ENCODE peak calls at places on chromosomes 11 and 22, in six cellular contexts. E is heart left ventricle, Z is adrenal gland, U is dorsolateral prefrontal cortex, D is spleen, I is fibroblast of pulmonary artery. N is an unnamed sample.

GRCh38 chr11:30990625-30991348 is 378.8 kb downstream of the DCDC1 start:
- DNase-seq in E (no peak), I (no peak), U (no peak), D (no peak), Z (no peak), N (no peak)

GRCh38 chr11:18540207-18541009 is 13.7 kb upstream of the TSG101 start:
- DNase-seq in Z (no peak), U (no peak), E (no peak), D (no peak), I (peak), N (no peak)

GRCh38 chr11:103537904-103538502 is 428.8 kb downstream of the DYNC2H1 start:
- DNase-seq in D (no peak), I (peak), Z (no peak), E (no peak), U (no peak), N (no peak)

GRCh38 chr22:44892243-44892642 is 117.6 kb downstream of the PHF21B start:
- DNase-seq in D (peak), U (no peak), I (no peak), E (no peak), Z (no peak), N (no peak)

GRCh38 chr22:31488988-31489617 is 539 bp downstream of the EIF4ENIF1 start:
- DNase-seq in I (peak), U (peak), E (peak), Z (no peak), D (peak), N (no peak)

GRCh38 chr11:34999453-34999852 is 83.0 kb downstream of the PDHX start:
- DNase-seq in U (no peak), Z (no peak), D (no peak), E (no peak), I (no peak), N (no peak)

GRCh38 chr11:8597182-8597581 is 3.2 kb upstream of the STK33 start:
- DNase-seq in E (no peak), I (peak), Z (no peak), D (no peak), U (no peak), N (peak)

GRCh38 chr11:38791346-38791961 is 2193.4 kb upstream of the RAG2 start:
- DNase-seq in Z (peak), I (peak), D (no peak), U (peak), E (peak), N (no peak)

GRCh38 chr22:47574551-47574950 is 812.1 kb downstream of the TBC1D22A start:
- DNase-seq in D (no peak), Z (no peak), E (no peak), I (no peak), U (no peak), N (no peak)

GRCh38 chr22:24421428-24421931 is 5.9 kb upstream of the ADORA2A start:
- DNase-seq in E (no peak), D (no peak), U (no peak), Z (no peak), I (no peak), N (no peak)

GRCh38 chr11:128777369-128778011 is 83.6 kb downstream of the FLI1 start:
- DNase-seq in E (no peak), U (no peak), D (no peak), Z (no peak), I (no peak), N (no peak)
- TF ChIP-seq CTCF in E (no peak), U (no peak), D (no peak), Z (no peak), I (no peak), N (no peak)

GRCh38 chr22:19878461-19879247 is 24.0 kb upstream of the GNB1L start:
- DNase-seq in D (peak), U (no peak), Z (peak), E (no peak), I (no peak), N (no peak)

GRCh38 chr22:19879248-19879575 is 24.5 kb upstream of the GNB1L start:
- DNase-seq in Z (peak), E (no peak), D (peak), I (no peak), U (no peak), N (no peak)

GRCh38 chr22:19879651-19879995 is 24.9 kb upstream of the GNB1L start:
- DNase-seq in U (no peak), I (no peak), Z (no peak), D (peak), E (no peak), N (no peak)

GRCh38 chr22:19880786-19881569 is 26.3 kb upstream of the GNB1L start:
- DNase-seq in E (peak), D (peak), U (no peak), Z (no peak), I (peak), N (peak)

GRCh38 chr22:19879996-19880785 is 25.5 kb upstream of the GNB1L start:
- DNase-seq in E (no peak), D (peak), Z (no peak), I (no peak), U (no peak), N (no peak)
- H3K4me3 ChIP-seq in E (no peak), D (no peak), Z (no peak), I (no peak), U (no peak), N (no peak)

GRCh38 chr11:112958670-112959069 is 2.5 kb upstream of the NCAM1 start:
- DNase-seq in D (no peak), Z (no peak), I (peak), E (no peak), U (no peak), N (peak)
- TF ChIP-seq CTCF in D (no peak), Z (no peak), I (peak), E (no peak), U (no peak), N (peak)

GRCh38 chr11:46220313-46220712 is 57.1 kb upstream of the CREB3L1 start:
- DNase-seq in E (no peak), U (no peak), D (no peak), I (no peak), Z (no peak), N (no peak)

GRCh38 chr11:46215208-46215931 is 62.1 kb upstream of the CREB3L1 start:
- DNase-seq in E (no peak), U (no peak), D (no peak), Z (no peak), I (no peak), N (no peak)

GRCh38 chr11:46212720-46213119 is 64.7 kb upstream of the CREB3L1 start:
- DNase-seq in Z (no peak), D (no peak), U (no peak), E (no peak), I (no peak), N (no peak)

GRCh38 chr11:46216765-46217089 is 60.7 kb upstream of the CREB3L1 start:
- DNase-seq in Z (no peak), I (no peak), U (no peak), D (no peak), E (no peak), N (no peak)

DNA sequence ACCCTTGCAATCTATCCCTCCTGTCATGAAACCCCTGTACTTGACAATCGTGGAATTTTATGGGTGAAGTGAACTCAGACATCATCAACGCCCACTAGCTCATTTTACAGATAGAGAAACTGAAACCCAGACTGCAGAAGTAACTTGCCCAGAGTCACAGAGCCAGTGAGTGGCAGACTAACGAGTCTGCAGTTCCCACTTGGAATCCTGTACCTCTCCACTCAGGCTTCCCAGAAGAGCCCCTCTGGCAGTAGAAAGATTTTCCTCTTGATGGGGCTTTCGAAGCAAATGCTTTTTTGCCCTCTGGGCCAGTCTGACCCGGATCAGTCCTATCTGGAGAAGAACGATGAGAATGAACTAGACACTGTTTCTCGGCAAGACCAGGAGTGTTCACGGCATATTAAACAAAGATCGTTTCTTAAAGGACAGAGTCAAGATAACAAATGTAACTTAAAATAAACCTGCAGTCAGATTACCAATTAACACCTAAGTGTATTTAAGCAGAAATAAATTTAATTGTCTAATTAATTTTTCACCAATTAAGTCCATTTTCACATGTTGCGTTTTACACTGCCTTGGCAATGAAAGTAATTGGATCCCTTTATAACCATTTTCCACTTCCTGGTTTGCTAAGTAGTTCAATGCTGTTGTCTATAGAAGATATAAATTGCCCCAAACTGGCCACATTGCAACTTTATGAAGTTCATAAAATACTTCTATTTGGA is 61.3 kb upstream of the CREB3L1 start:
- DNase-seq in U (no peak), E (no peak), I (peak), Z (no peak), D (no peak), N (no peak)
- H3K4me3 ChIP-seq in U (no peak), E (peak), I (peak), Z (no peak), D (no peak), N (peak)

DNA sequence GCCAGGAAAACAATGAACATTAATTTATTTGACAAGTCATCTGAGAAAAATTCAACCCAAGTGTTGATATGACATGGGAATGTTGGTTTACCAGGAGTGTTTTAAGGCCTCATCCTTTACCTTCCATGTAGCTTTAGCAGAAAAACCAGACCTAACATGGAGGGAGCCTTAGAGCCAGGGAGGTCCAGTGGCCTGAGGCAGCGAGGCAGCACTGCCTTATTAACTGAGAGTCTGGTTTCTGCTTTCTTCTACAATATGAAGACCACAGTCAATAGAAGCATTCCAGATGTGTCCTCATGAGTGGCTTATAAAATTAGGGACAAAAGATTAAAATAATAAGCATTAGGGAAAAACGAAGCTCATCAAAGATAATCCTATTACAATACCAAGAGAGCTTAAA is 61.5 kb downstream of the DKK3 start:
- DNase-seq in Z (no peak), D (no peak), U (no peak), E (no peak), I (no peak), N (no peak)
- TF ChIP-seq CTCF in Z (no peak), D (no peak), U (no peak), E (no peak), I (no peak), N (no peak)

DNA sequence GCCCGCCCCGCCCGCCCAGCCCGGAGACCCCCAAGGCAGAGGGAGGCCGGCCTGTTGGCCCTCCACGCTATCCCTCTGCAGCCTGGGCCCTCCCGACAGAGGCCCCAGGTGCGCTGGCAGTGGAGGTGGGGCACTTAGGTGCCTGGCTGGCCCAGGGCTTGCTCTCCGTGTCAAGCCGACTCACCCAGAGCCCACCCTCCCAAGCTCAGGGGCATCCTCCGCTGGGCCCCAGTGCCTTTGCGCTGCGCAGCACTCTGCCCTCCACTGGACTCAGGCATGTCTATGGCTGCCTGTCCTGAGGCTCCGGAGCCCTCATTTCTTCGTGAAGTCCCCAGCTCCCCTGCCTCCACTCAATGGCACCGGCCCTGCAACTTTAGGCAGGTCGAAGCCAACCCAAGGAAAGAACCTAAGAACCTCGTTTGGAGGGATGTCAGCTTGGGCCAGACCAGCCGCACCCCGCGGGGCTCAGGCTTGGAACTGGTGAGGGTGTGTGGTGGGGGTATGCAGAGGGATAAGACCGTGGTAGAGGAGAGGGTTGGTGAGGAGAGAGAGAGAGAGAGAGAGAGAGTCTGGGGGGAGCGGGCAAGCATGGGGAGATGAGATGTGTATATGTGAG is 6.1 kb downstream of the SMIM45 start:
- DNase-seq in E (no peak), D (no peak), I (no peak), Z (no peak), U (no peak), N (no peak)
- H3K4me3 ChIP-seq in E (peak), D (peak), I (no peak), Z (no peak), U (peak), N (no peak)

DNA sequence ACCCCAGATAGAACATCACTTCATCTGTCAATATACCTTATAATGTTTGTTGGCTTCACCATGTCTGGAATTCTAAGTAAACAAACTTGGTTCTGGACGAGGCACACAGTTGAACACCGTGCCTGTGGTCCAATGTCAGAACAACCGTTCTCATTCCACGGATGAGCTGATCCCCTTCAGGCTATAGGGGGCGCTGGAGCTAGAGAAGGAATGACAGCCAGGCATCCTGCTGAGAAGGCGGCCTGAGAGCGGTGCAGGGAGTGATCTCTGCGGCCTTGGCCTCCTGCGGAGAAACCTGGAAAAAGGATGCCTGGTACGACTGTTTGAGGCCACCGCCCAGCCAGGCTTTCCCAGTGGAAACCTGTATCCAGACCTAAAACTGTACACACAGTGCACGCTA is 48.7 kb downstream of the FDX1 start:
- DNase-seq in U (no peak), I (no peak), E (no peak), D (no peak), Z (peak), N (no peak)
- TF ChIP-seq CTCF in U (no peak), I (peak), E (no peak), D (no peak), Z (peak), N (no peak)

N was measured in AG09309.